ENCODE peak calls at places on chromosomes 11 and 22, in ten cellular contexts. S is gastrocnemius medialis, M is aorta, B is IMR-90, P is lower lobe of right lung, Q is HAP-1, L is GM23338, R is astrocyte, A is prostate gland, U is Caco-2. F is an unnamed sample. For H3K4me1, the result is how much of the 10 kb centered on the place peaks cover.

GRCh38 chr22:20968281-20968977 is 1.4 kb downstream of the AIFM3 start:
- DNase-seq in Q (no peak), R (no peak), M (no peak), L (no peak), S (no peak), P (no peak), B (no peak), A (no peak), U (no peak), F (no peak)

GRCh38 chr22:36433318-36434231 is 45.8 kb upstream of the MYH9 start:
- DNase-seq in Q (no peak), M (no peak), A (peak), L (peak), S (no peak), P (peak), B (no peak), U (no peak), R (no peak), F (no peak)

GRCh38 chr11:1180171-1180570 is 22.4 kb downstream of the MUC5AC start:
- DNase-seq in A (no peak), U (no peak), Q (no peak), M (no peak), S (no peak), R (no peak), B (no peak), P (no peak), L (no peak), F (no peak)

GRCh38 chr11:54944211-54944610 is 237.6 kb downstream of the OR4A5 start:
- DNase-seq in A (no peak), R (no peak), U (no peak), L (no peak), S (no peak), Q (no peak), M (no peak), B (no peak), P (no peak), F (no peak)

GRCh38 chr22:35961480-35961902 is 67.1 kb downstream of the RBFOX2 start:
- DNase-seq in P (no peak), B (peak), M (peak), U (no peak), Q (peak), S (no peak), L (peak), R (peak), A (no peak), F (peak)

GRCh38 chr22:24153353-24153752 is 27.9 kb upstream of the SUSD2 start:
- DNase-seq in L (no peak), A (no peak), S (no peak), P (no peak), B (peak), U (no peak), Q (no peak), M (no peak), R (no peak), F (peak)

GRCh38 chr22:50076646-50077624 is 8.3 kb downstream of the MLC1 start:
- DNase-seq in Q (no peak), M (peak), B (no peak), P (no peak), U (no peak), S (no peak), L (no peak), R (no peak), A (no peak), F (no peak)

GRCh38 chr22:47054231-47055072 is 292.0 kb downstream of the TBC1D22A start:
- DNase-seq in U (no peak), M (peak), P (peak), Q (no peak), L (no peak), B (no peak), S (no peak), R (no peak), A (no peak), F (no peak)

GRCh38 chr11:120331301-120331966 is 4.8 kb upstream of the ARHGEF12 start:
- DNase-seq in Q (no peak), P (no peak), R (peak), U (no peak), L (no peak), M (no peak), A (no peak), S (no peak), B (peak), F (no peak)

GRCh38 chr11:66846671-66847091 is 3.4 kb downstream of the RCE1 start:
- DNase-seq in R (no peak), S (no peak), A (no peak), Q (no peak), U (peak), P (no peak), L (no peak), B (no peak), M (no peak), F (no peak)

GRCh38 chr11:45021692-45022130 is 71.0 kb upstream of the TP53I11 start:
- DNase-seq in P (peak), L (peak), U (no peak), R (peak), A (no peak), S (peak), B (peak), Q (no peak), M (peak), F (peak)

GRCh38 chr22:49269371-49269770 is 558.3 kb downstream of the BRD1 start:
- DNase-seq in A (no peak), S (no peak), P (no peak), M (no peak), R (no peak), U (no peak), L (peak), Q (no peak), B (no peak), F (no peak)

GRCh38 chr11:2991477-2992233 is 474 bp downstream of the NAP1L4 start:
- DNase-seq in R (no peak), P (no peak), S (peak), L (peak), Q (peak), B (peak), A (peak), M (no peak), U (no peak), F (peak)

GRCh38 chr22:31750365-31751284 is 693 bp upstream of the PRR14L start:
- DNase-seq in A (no peak), P (no peak), U (no peak), L (no peak), R (no peak), B (no peak), S (no peak), M (no peak), Q (no peak), F (no peak)

GRCh38 chr22:31748490-31748889 is 1.4 kb downstream of the PRR14L start:
- DNase-seq in A (no peak), M (no peak), S (no peak), P (no peak), R (no peak), U (no peak), B (no peak), Q (no peak), L (peak), F (no peak)

GRCh38 chr22:31747441-31747840 is 2.5 kb downstream of the PRR14L start:
- DNase-seq in R (no peak), P (no peak), A (no peak), U (no peak), S (no peak), L (no peak), Q (peak), M (no peak), B (no peak), F (no peak)

GRCh38 chr22:31752096-31752847 is 1.5 kb upstream of the DEPDC5 start:
- DNase-seq in Q (no peak), L (no peak), U (no peak), M (no peak), S (peak), P (no peak), A (no peak), B (no peak), R (no peak), F (no peak)

GRCh38 chr22:31749636-31750364 is at the start of gene PRR14L:
- DNase-seq in U (peak), R (peak), B (peak), S (peak), P (peak), L (peak), M (peak), A (peak), Q (peak), F (peak)
- H3K4me1 ChIP-seq in U (under half), R (under half), B (under half), S (under half), P (under half), L (under half), M (under half), A (under half), Q (under half), F (under half)

GRCh38 chr11:33158596-33158995 is 2.7 kb downstream of the CSTF3 start:
- DNase-seq in R (no peak), A (no peak), M (no peak), L (no peak), Q (no peak), P (no peak), B (no peak), U (no peak), S (no peak), F (no peak)
- H3K4me3 ChIP-seq in R (peak), A (no peak), M (no peak), L (peak), Q (peak), P (no peak), B (no peak), U (no peak), S (no peak), F (peak)

GRCh38 chr11:86043765-86044534 is 24.9 kb downstream of the PICALM start:
- DNase-seq in P (no peak), R (no peak), S (no peak), L (no peak), M (no peak), U (no peak), B (no peak), A (no peak), Q (no peak), F (no peak)

GRCh38 chr11:86037743-86038142 is 31.1 kb downstream of the PICALM start:
- DNase-seq in R (no peak), A (no peak), M (no peak), Q (no peak), B (no peak), P (no peak), U (no peak), S (no peak), L (no peak), F (no peak)

GRCh38 chr11:86039094-86039493 is 29.8 kb downstream of the PICALM start:
- DNase-seq in R (no peak), U (no peak), Q (no peak), L (no peak), M (no peak), A (no peak), P (no peak), B (no peak), S (peak), F (no peak)

GRCh38 chr11:86041975-86042378 is 26.9 kb downstream of the PICALM start:
- DNase-seq in B (peak), L (peak), S (peak), U (peak), Q (peak), A (peak), P (no peak), M (no peak), R (peak), F (peak)

GRCh38 chr11:86040919-86041318 is 28.0 kb downstream of the PICALM start:
- DNase-seq in P (no peak), Q (no peak), R (no peak), S (no peak), A (no peak), M (no peak), B (no peak), L (no peak), U (no peak), F (no peak)
- H3K4me1 ChIP-seq in P (half or more), Q (under half), R (under half), S (half or more), A (under half), M (under half), B (under half), L (under half), U (under half), F (under half)

GRCh38 chr11:94400075-94400838 is 962 bp downstream of the GPR83 start:
- DNase-seq in A (no peak), L (no peak), U (no peak), P (no peak), M (no peak), S (no peak), B (no peak), R (no peak), Q (no peak), F (no peak)
- H3K4me3 ChIP-seq in A (no peak), L (peak), U (peak), P (no peak), M (no peak), S (no peak), B (no peak), R (peak), Q (no peak), F (no peak)

GRCh38 chr11:46347637-46348311 is 511 bp downstream of the DGKZ start:
- DNase-seq in L (no peak), M (peak), S (peak), P (no peak), U (no peak), Q (no peak), A (no peak), B (no peak), R (no peak), F (no peak)

GRCh38 chr11:46345881-46346484 is 1.3 kb upstream of the DGKZ start:
- DNase-seq in P (no peak), Q (no peak), S (no peak), U (no peak), A (no peak), L (no peak), M (no peak), B (no peak), R (no peak), F (no peak)

GRCh38 chr11:46346886-46347636 is at the start of gene DGKZ:
- DNase-seq in M (peak), S (peak), A (peak), P (peak), U (peak), R (peak), L (peak), B (peak), Q (peak), F (peak)

GRCh38 chr11:46343520-46343919 is 3.7 kb upstream of the DGKZ start:
- DNase-seq in B (no peak), S (no peak), L (peak), U (no peak), A (no peak), M (no peak), R (no peak), Q (no peak), P (no peak), F (no peak)

DNA sequence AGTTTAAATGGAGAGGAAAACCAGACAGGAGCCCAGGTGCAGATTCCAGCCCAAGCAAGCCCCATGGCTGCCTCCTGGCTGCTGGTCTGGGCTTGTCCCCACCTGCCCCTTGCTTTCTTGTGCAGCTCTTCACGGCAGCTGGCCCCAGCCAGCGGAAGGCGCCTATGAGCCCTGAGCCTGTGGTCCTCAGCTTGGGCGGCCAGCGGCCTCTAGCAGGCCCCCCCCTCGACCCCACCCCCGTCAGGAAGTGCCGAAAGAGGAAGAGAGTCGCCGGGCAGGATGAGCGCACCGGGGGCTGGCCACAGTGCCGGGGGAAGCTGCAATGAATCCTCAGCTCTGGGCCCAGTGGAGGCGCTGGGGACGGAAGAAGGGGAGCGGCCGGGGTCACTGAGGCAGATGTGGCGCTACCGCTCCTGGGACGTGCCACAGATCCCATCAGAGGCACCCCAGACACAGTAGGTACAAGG is 2.1 kb upstream of the DGKZ start:
- DNase-seq in A (peak), Q (no peak), P (peak), L (peak), S (no peak), R (no peak), B (no peak), M (peak), U (no peak), F (no peak)
- H3K4me1 ChIP-seq in A (under half), Q (under half), P (half or more), L (half or more), S (under half), R (under half), B (under half), M (under half), U (under half), F (under half)

F was measured in cardiac muscle cell.